ENCODE peak calls at places on chromosomes 11 and 22, in seven cellular contexts. One of them, this sample, is unnamed.

GRCh38 chr11:128471138-128471661 is 116.2 kb downstream of the ETS1 start:
- DNase-seq in HTR-8/SVneo: no peak
- DNase-seq in fibroblast of lung: no peak
- DNase-seq in choroid plexus epithelial cell: no peak
- DNase-seq in Kasumi-1: no peak
- DNase-seq in GM12864: peak
- DNase-seq in NCI-H2171 treated with DMSO at 0.1 percent for 48 hours: no peak
- DNase-seq in this sample: no peak

GRCh38 chr22:46738961-46739870 is 1.2 kb upstream of the CERK start:
- DNase-seq in GM12864: no peak
- DNase-seq in NCI-H2171 treated with DMSO at 0.1 percent for 48 hours: peak
- DNase-seq in HTR-8/SVneo: peak
- DNase-seq in choroid plexus epithelial cell: peak
- DNase-seq in Kasumi-1: no peak
- DNase-seq in fibroblast of lung: peak
- DNase-seq in this sample: peak

GRCh38 chr11:27456140-27456801 is 16.3 kb downstream of the LGR4 start:
- DNase-seq in choroid plexus epithelial cell: peak
- DNase-seq in NCI-H2171 treated with DMSO at 0.1 percent for 48 hours: no peak
- DNase-seq in fibroblast of lung: peak
- DNase-seq in GM12864: no peak
- DNase-seq in Kasumi-1: no peak
- DNase-seq in HTR-8/SVneo: no peak
- DNase-seq in this sample: no peak

GRCh38 chr11:122491486-122491885 is 164.0 kb upstream of the UBASH3B start:
- DNase-seq in choroid plexus epithelial cell: peak
- DNase-seq in HTR-8/SVneo: no peak
- DNase-seq in NCI-H2171 treated with DMSO at 0.1 percent for 48 hours: no peak
- DNase-seq in fibroblast of lung: peak
- DNase-seq in Kasumi-1: peak
- DNase-seq in GM12864: no peak
- DNase-seq in this sample: no peak

GRCh38 chr11:93849751-93850584 is 450 bp downstream of the VSTM5 start:
- DNase-seq in fibroblast of lung: peak
- DNase-seq in HTR-8/SVneo: no peak
- DNase-seq in Kasumi-1: no peak
- DNase-seq in NCI-H2171 treated with DMSO at 0.1 percent for 48 hours: no peak
- DNase-seq in GM12864: no peak
- DNase-seq in choroid plexus epithelial cell: peak
- DNase-seq in this sample: no peak

GRCh38 chr22:27386186-27386585 is 415.4 kb downstream of the MN1 start:
- DNase-seq in NCI-H2171 treated with DMSO at 0.1 percent for 48 hours: peak
- DNase-seq in choroid plexus epithelial cell: peak
- DNase-seq in GM12864: no peak
- DNase-seq in HTR-8/SVneo: no peak
- DNase-seq in Kasumi-1: no peak
- DNase-seq in fibroblast of lung: no peak
- DNase-seq in this sample: no peak

GRCh38 chr22:38454361-38455062 is 487 bp downstream of the KCNJ4 start:
- DNase-seq in NCI-H2171 treated with DMSO at 0.1 percent for 48 hours: peak
- DNase-seq in HTR-8/SVneo: no peak
- DNase-seq in fibroblast of lung: no peak
- DNase-seq in choroid plexus epithelial cell: no peak
- DNase-seq in Kasumi-1: no peak
- DNase-seq in GM12864: no peak
- DNase-seq in this sample: no peak

GRCh38 chr11:21911046-21911445 is 281.8 kb upstream of the ANO5 start:
- DNase-seq in choroid plexus epithelial cell: no peak
- DNase-seq in Kasumi-1: no peak
- DNase-seq in NCI-H2171 treated with DMSO at 0.1 percent for 48 hours: no peak
- DNase-seq in fibroblast of lung: no peak
- DNase-seq in GM12864: no peak
- DNase-seq in HTR-8/SVneo: no peak
- DNase-seq in this sample: no peak

GRCh38 chr11:27201454-27202302 is 161.1 kb downstream of the BBOX1 start:
- DNase-seq in GM12864: no peak
- DNase-seq in NCI-H2171 treated with DMSO at 0.1 percent for 48 hours: peak
- DNase-seq in fibroblast of lung: peak
- DNase-seq in Kasumi-1: no peak
- DNase-seq in choroid plexus epithelial cell: peak
- DNase-seq in HTR-8/SVneo: peak
- DNase-seq in this sample: no peak

GRCh38 chr22:24289781-24290181 is 19.1 kb downstream of the SPECC1L start:
- DNase-seq in Kasumi-1: no peak
- DNase-seq in GM12864: no peak
- DNase-seq in HTR-8/SVneo: no peak
- DNase-seq in NCI-H2171 treated with DMSO at 0.1 percent for 48 hours: no peak
- DNase-seq in choroid plexus epithelial cell: no peak
- DNase-seq in fibroblast of lung: peak
- DNase-seq in this sample: no peak

GRCh38 chr11:86288776-86289507 is 13.1 kb upstream of the HIKESHI start:
- DNase-seq in fibroblast of lung: peak
- DNase-seq in Kasumi-1: no peak
- DNase-seq in choroid plexus epithelial cell: no peak
- DNase-seq in GM12864: no peak
- DNase-seq in HTR-8/SVneo: no peak
- DNase-seq in NCI-H2171 treated with DMSO at 0.1 percent for 48 hours: no peak
- DNase-seq in this sample: no peak

GRCh38 chr22:48488149-48488551 is 1339.5 kb downstream of the BRD1 start:
- DNase-seq in HTR-8/SVneo: no peak
- DNase-seq in fibroblast of lung: no peak
- DNase-seq in Kasumi-1: no peak
- DNase-seq in NCI-H2171 treated with DMSO at 0.1 percent for 48 hours: peak
- DNase-seq in choroid plexus epithelial cell: no peak
- DNase-seq in GM12864: no peak
- DNase-seq in this sample: no peak

GRCh38 chr11:106082096-106082495 is 4.6 kb downstream of the AASDHPPT start:
- DNase-seq in HTR-8/SVneo: no peak
- DNase-seq in Kasumi-1: no peak
- DNase-seq in NCI-H2171 treated with DMSO at 0.1 percent for 48 hours: no peak
- DNase-seq in GM12864: no peak
- DNase-seq in fibroblast of lung: no peak
- DNase-seq in choroid plexus epithelial cell: no peak
- DNase-seq in this sample: no peak

GRCh38 chr11:62479631-62480201 is 60.9 kb downstream of the SCGB1A1 start:
- DNase-seq in choroid plexus epithelial cell: no peak
- DNase-seq in fibroblast of lung: no peak
- DNase-seq in NCI-H2171 treated with DMSO at 0.1 percent for 48 hours: no peak
- DNase-seq in Kasumi-1: no peak
- DNase-seq in GM12864: no peak
- DNase-seq in HTR-8/SVneo: no peak
- DNase-seq in this sample: no peak

GRCh38 chr11:109708184-109708583 is 286.2 kb downstream of the C11orf87 start:
- DNase-seq in Kasumi-1: no peak
- DNase-seq in choroid plexus epithelial cell: no peak
- DNase-seq in NCI-H2171 treated with DMSO at 0.1 percent for 48 hours: no peak
- DNase-seq in fibroblast of lung: no peak
- DNase-seq in HTR-8/SVneo: no peak
- DNase-seq in GM12864: no peak
- DNase-seq in this sample: no peak

GRCh38 chr11:37394236-37394870 is 796.3 kb upstream of the RAG2 start:
- DNase-seq in fibroblast of lung: no peak
- DNase-seq in NCI-H2171 treated with DMSO at 0.1 percent for 48 hours: no peak
- DNase-seq in HTR-8/SVneo: no peak
- DNase-seq in GM12864: no peak
- DNase-seq in Kasumi-1: peak
- DNase-seq in choroid plexus epithelial cell: no peak
- DNase-seq in this sample: no peak

GRCh38 chr11:71977743-71978418 is 20.8 kb upstream of the IL18BP start:
- DNase-seq in GM12864: no peak
- DNase-seq in NCI-H2171 treated with DMSO at 0.1 percent for 48 hours: peak
- DNase-seq in HTR-8/SVneo: peak
- DNase-seq in choroid plexus epithelial cell: peak
- DNase-seq in fibroblast of lung: peak
- DNase-seq in Kasumi-1: peak
- DNase-seq in this sample: peak

GRCh38 chr11:72831521-72832300 is 17.5 kb downstream of the ATG16L2 start:
- DNase-seq in fibroblast of lung: peak
- DNase-seq in HTR-8/SVneo: peak
- DNase-seq in GM12864: no peak
- DNase-seq in Kasumi-1: peak
- DNase-seq in NCI-H2171 treated with DMSO at 0.1 percent for 48 hours: peak
- DNase-seq in choroid plexus epithelial cell: peak
- DNase-seq in this sample: peak

GRCh38 chr11:45614196-45614828 is 51.1 kb downstream of the CHST1 start:
- DNase-seq in Kasumi-1: no peak
- DNase-seq in HTR-8/SVneo: no peak
- DNase-seq in NCI-H2171 treated with DMSO at 0.1 percent for 48 hours: no peak
- DNase-seq in choroid plexus epithelial cell: no peak
- DNase-seq in GM12864: no peak
- DNase-seq in fibroblast of lung: no peak
- DNase-seq in this sample: no peak

This sample was measured in activated effector memory CD4-positive, alpha-beta T cell treated with Interleukin-2 at 50 U/mL for 16 hours.